ENCODE peak calls at places on chromosomes 5 and 9, in eight cellular contexts. R is neural progenitor cell, H is endothelial cell of umbilical vein, V is cardiac fibroblast, B is astrocyte of the spinal cord, M is mucosa of descending colon, S is progenitor cell of endocrine pancreas, O is GM12865. K is an unnamed sample.

GRCh38 chr9:81724242-81724889 is 35.0 kb upstream of the TLE1 start:
- DNase-seq in R (no peak), H (peak; percentile 89), V (peak; percentile 3), B (peak; percentile 46), M (no peak), S (no peak), O (no peak), K (no peak)

GRCh38 chr5:181173420-181174342 is 26.3 kb downstream of the OR2V2 start:
- DNase-seq in R (peak; percentile 59), H (peak; percentile 43), V (no peak), B (peak; percentile 67), M (no peak), S (no peak), O (peak; percentile 88), K (peak; percentile 87)

GRCh38 chr5:31113101-31113500 is 80.4 kb upstream of the CDH6 start:
- DNase-seq in R (no peak), H (no peak), V (peak; percentile 58), B (peak; percentile 85), M (no peak), S (no peak), O (no peak), K (peak; percentile 11)

GRCh38 chr9:129549684-129550083 is 71.2 kb downstream of the C9orf50 start:
- DNase-seq in R (peak; percentile 25), H (no peak), V (peak; percentile 58), B (peak; percentile 62), M (no peak), S (peak; percentile 31), O (no peak), K (no peak)

GRCh38 chr9:89576404-89576824 is 28.4 kb upstream of the GADD45G start:
- DNase-seq in R (peak; percentile 27), H (peak; percentile 48), V (peak; percentile 46), B (peak; percentile 45), M (no peak), S (no peak), O (peak; percentile 43), K (peak; percentile 56)

GRCh38 chr9:133772581-133772980 is 34.4 kb upstream of the SARDH start:
- DNase-seq in R (no peak), H (no peak), V (no peak), B (no peak), M (no peak), S (no peak), O (no peak), K (no peak)

GRCh38 chr5:1007681-1008450 is 736 bp upstream of the NKD2 start:
- DNase-seq in R (no peak), H (no peak), V (no peak), B (no peak), M (peak; percentile 50), S (peak; percentile 8), O (no peak), K (no peak)

GRCh38 chr9:135243201-135244190 is 156.0 kb downstream of the OLFM1 start:
- DNase-seq in R (no peak), H (no peak), V (no peak), B (no peak), M (peak; percentile 31), S (no peak), O (no peak), K (no peak)

GRCh38 chr5:143605403-143606005 is 202.0 kb upstream of the NR3C1 start:
- DNase-seq in R (no peak), H (no peak), V (peak; percentile 40), B (no peak), M (no peak), S (no peak), O (peak; percentile 80), K (no peak)

GRCh38 chr5:155728857-155729683 is 597.9 kb upstream of the SGCD start:
- DNase-seq in R (peak; percentile 75), H (no peak), V (no peak), B (no peak), M (no peak), S (peak; percentile 9), O (no peak), K (no peak)

GRCh38 chr5:96245401-96246091 is 187.5 kb downstream of the PCSK1 start:
- DNase-seq in R (no peak), H (no peak), V (no peak), B (no peak), M (no peak), S (no peak), O (no peak), K (no peak)

GRCh38 chr9:135077497-135078200 is 9.8 kb upstream of the OLFM1 start:
- DNase-seq in R (peak; percentile 84), H (peak; percentile 7), V (peak; percentile 19), B (no peak), M (no peak), S (peak; percentile 78), O (no peak), K (peak; percentile 13)

GRCh38 chr5:134112726-134113571 is 1.5 kb upstream of the TCF7 start:
- DNase-seq in R (no peak), H (no peak), V (no peak), B (no peak), M (no peak), S (no peak), O (no peak), K (no peak)

GRCh38 chr9:84300271-84300670 is 40.3 kb downstream of the SLC28A3 start:
- DNase-seq in R (no peak), H (no peak), V (peak; percentile 54), B (peak; percentile 34), M (no peak), S (no peak), O (no peak), K (peak; percentile 82)

GRCh38 chr9:132769895-132770774 is 99.9 kb downstream of the GTF3C4 start:
- DNase-seq in R (peak; percentile 78), H (peak; percentile 52), V (peak; percentile 75), B (peak; percentile 58), M (peak; percentile 85), S (peak; percentile 35), O (peak; percentile 84), K (no peak)

GRCh38 chr5:53446908-53447307 is 33.5 kb upstream of the FST start:
- DNase-seq in R (no peak), H (no peak), V (peak; percentile 10), B (no peak), M (no peak), S (no peak), O (no peak), K (no peak)

GRCh38 chr5:140118294-140118936 is 4.5 kb downstream of the PURA start:
- DNase-seq in R (no peak), H (no peak), V (no peak), B (no peak), M (no peak), S (no peak), O (no peak), K (no peak)
- TF ChIP-seq CTCF in R (no peak), H (no peak), V (no peak), B (peak; percentile 9), M (no peak), S (no peak), O (no peak), K (no peak)

GRCh38 chr9:105445203-105445881 is 2.5 kb upstream of the FSD1L start:
- DNase-seq in R (no peak), H (no peak), V (no peak), B (no peak), M (no peak), S (no peak), O (no peak), K (no peak)
- TF ChIP-seq CTCF in R (no peak), H (no peak), V (no peak), B (no peak), M (no peak), S (no peak), O (no peak), K (no peak)

GRCh38 chr9:83233647-83234046 is 170.7 kb upstream of the RASEF start:
- DNase-seq in R (no peak), H (no peak), V (no peak), B (no peak), M (no peak), S (no peak), O (no peak), K (no peak)

GRCh38 chr9:83235524-83235923 is 172.6 kb upstream of the RASEF start:
- DNase-seq in R (no peak), H (no peak), V (no peak), B (no peak), M (no peak), S (no peak), O (no peak), K (no peak)

GRCh38 chr9:83234541-83234940 is 171.6 kb upstream of the RASEF start:
- DNase-seq in R (no peak), H (peak; percentile 61), V (peak; percentile 46), B (no peak), M (no peak), S (no peak), O (no peak), K (peak; percentile 23)

GRCh38 chr9:83236029-83236696 is 173.2 kb upstream of the RASEF start:
- DNase-seq in R (no peak), H (no peak), V (no peak), B (no peak), M (no peak), S (no peak), O (no peak), K (no peak)

GRCh38 chr9:83231039-83231438 is 168.1 kb upstream of the RASEF start:
- DNase-seq in R (peak; percentile 43), H (no peak), V (no peak), B (no peak), M (no peak), S (no peak), O (peak; percentile 61), K (peak; percentile 61)
- TF ChIP-seq CTCF in R (peak; percentile 51), H (no peak), V (peak; percentile 80), B (no peak), M (no peak), S (peak; percentile 29), O (peak; percentile 46), K (peak; percentile 48)

DNA sequence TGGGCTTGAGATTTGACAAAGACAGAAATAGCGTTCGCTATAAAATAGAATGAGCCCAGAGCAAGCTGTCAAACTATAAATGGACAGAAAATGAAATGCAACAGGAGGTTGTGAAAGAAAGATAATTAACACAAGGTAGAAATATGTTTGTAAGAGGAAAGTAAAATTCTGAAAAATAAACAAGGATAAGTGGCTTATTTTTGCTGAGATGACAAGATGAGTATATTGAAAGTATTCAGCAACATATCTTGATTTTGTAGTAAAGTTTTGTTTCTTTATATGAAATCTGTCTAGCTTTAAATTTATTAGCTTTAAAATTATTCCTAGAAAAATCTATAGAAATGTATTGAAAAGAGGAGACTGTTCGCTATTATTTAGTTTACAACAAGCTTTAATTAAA is 111.9 kb upstream of the RPS23 start:
- DNase-seq in R (no peak), H (no peak), V (no peak), B (no peak), M (no peak), S (no peak), O (no peak), K (no peak)
- TF ChIP-seq CTCF in R (no peak), H (no peak), V (no peak), B (no peak), M (no peak), S (no peak), O (no peak), K (no peak)

DNA sequence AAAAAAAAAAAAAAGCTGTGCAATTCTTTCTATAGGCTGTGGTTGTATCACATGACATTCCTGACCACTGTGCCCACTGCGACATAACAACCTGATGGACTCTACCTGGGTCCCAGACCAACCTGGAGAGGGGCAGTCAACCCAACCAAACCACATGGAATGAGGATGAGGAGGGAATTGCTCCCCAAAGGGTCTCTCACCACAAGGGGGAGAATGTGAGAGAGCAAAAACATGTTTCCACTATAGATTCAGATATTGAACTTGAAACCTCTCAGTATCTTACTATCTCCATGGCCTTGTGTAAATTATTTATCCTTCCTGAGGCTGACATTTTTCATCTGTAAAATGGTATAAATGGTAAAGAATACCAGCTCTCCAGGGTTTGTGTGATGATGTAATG is 66.9 kb upstream of the SV2C start:
- DNase-seq in R (no peak), H (no peak), V (no peak), B (no peak), M (no peak), S (no peak), O (no peak), K (no peak)
- TF ChIP-seq CTCF in R (peak; percentile 27), H (no peak), V (no peak), B (no peak), M (no peak), S (peak; percentile 20), O (peak; percentile 11), K (peak; percentile 7)